ENCODE peak calls at places on chromosomes 6 and 20, in nine cellular contexts. One of them, this sample, is unnamed.

GRCh38 chr6:97665410-97665809 is 382.4 kb upstream of the MMS22L start:
- DNase-seq in endothelial cell: no peak
- DNase-seq in activated T-cell treated with anti-CD3 and anti-CD28 coated beads, Interleukin-2, amount 50 U/mL, for 72 hours: no peak
- DNase-seq in NCI-H526 treated with DMSO at 0.1 percent for 48 hours: no peak
- DNase-seq in PC-3: no peak
- DNase-seq in left cardiac atrium: no peak
- DNase-seq in stimulated activated CD8-positive, alpha-beta memory T cell treated with anti-CD3 and anti-CD28 coated beads, Interleukin-2, amount 100 ng/mL, for 1 hour: no peak
- DNase-seq in NCI-H1105 treated with DMSO at 0.1 percent for 48 hours: no peak
- DNase-seq in GM19239: no peak
- DNase-seq in this sample: no peak

GRCh38 chr6:40582892-40583291 is 4.3 kb downstream of the LRFN2 start:
- DNase-seq in endothelial cell: no peak
- DNase-seq in activated T-cell treated with anti-CD3 and anti-CD28 coated beads, Interleukin-2, amount 50 U/mL, for 72 hours: no peak
- DNase-seq in NCI-H526 treated with DMSO at 0.1 percent for 48 hours: no peak
- DNase-seq in PC-3: no peak
- DNase-seq in left cardiac atrium: no peak
- DNase-seq in stimulated activated CD8-positive, alpha-beta memory T cell treated with anti-CD3 and anti-CD28 coated beads, Interleukin-2, amount 100 ng/mL, for 1 hour: no peak
- DNase-seq in NCI-H1105 treated with DMSO at 0.1 percent for 48 hours: no peak
- DNase-seq in GM19239: no peak
- DNase-seq in this sample: peak

GRCh38 chr6:53837875-53838806 is 43.3 kb downstream of the LRRC1 start:
- DNase-seq in endothelial cell: no peak
- DNase-seq in activated T-cell treated with anti-CD3 and anti-CD28 coated beads, Interleukin-2, amount 50 U/mL, for 72 hours: no peak
- DNase-seq in NCI-H526 treated with DMSO at 0.1 percent for 48 hours: peak
- DNase-seq in PC-3: no peak
- DNase-seq in left cardiac atrium: no peak
- DNase-seq in stimulated activated CD8-positive, alpha-beta memory T cell treated with anti-CD3 and anti-CD28 coated beads, Interleukin-2, amount 100 ng/mL, for 1 hour: no peak
- DNase-seq in NCI-H1105 treated with DMSO at 0.1 percent for 48 hours: peak
- DNase-seq in GM19239: no peak
- DNase-seq in this sample: no peak

GRCh38 chr20:51337126-51337805 is 205.3 kb downstream of the NFATC2 start:
- DNase-seq in endothelial cell: no peak
- DNase-seq in activated T-cell treated with anti-CD3 and anti-CD28 coated beads, Interleukin-2, amount 50 U/mL, for 72 hours: no peak
- DNase-seq in NCI-H526 treated with DMSO at 0.1 percent for 48 hours: no peak
- DNase-seq in PC-3: no peak
- DNase-seq in left cardiac atrium: no peak
- DNase-seq in stimulated activated CD8-positive, alpha-beta memory T cell treated with anti-CD3 and anti-CD28 coated beads, Interleukin-2, amount 100 ng/mL, for 1 hour: no peak
- DNase-seq in NCI-H1105 treated with DMSO at 0.1 percent for 48 hours: no peak
- DNase-seq in GM19239: no peak
- DNase-seq in this sample: no peak

GRCh38 chr6:70381436-70381786 is 31.9 kb upstream of the FAM135A start:
- DNase-seq in endothelial cell: no peak
- DNase-seq in activated T-cell treated with anti-CD3 and anti-CD28 coated beads, Interleukin-2, amount 50 U/mL, for 72 hours: no peak
- DNase-seq in NCI-H526 treated with DMSO at 0.1 percent for 48 hours: no peak
- DNase-seq in PC-3: no peak
- DNase-seq in left cardiac atrium: no peak
- DNase-seq in stimulated activated CD8-positive, alpha-beta memory T cell treated with anti-CD3 and anti-CD28 coated beads, Interleukin-2, amount 100 ng/mL, for 1 hour: no peak
- DNase-seq in NCI-H1105 treated with DMSO at 0.1 percent for 48 hours: no peak
- DNase-seq in GM19239: no peak
- DNase-seq in this sample: peak

GRCh38 chr6:109094351-109095035 is at the start of gene SESN1:
- DNase-seq in endothelial cell: peak
- DNase-seq in activated T-cell treated with anti-CD3 and anti-CD28 coated beads, Interleukin-2, amount 50 U/mL, for 72 hours: peak
- DNase-seq in NCI-H526 treated with DMSO at 0.1 percent for 48 hours: peak
- DNase-seq in PC-3: peak
- DNase-seq in left cardiac atrium: peak
- DNase-seq in stimulated activated CD8-positive, alpha-beta memory T cell treated with anti-CD3 and anti-CD28 coated beads, Interleukin-2, amount 100 ng/mL, for 1 hour: peak
- DNase-seq in NCI-H1105 treated with DMSO at 0.1 percent for 48 hours: peak
- DNase-seq in GM19239: peak
- DNase-seq in this sample: peak

GRCh38 chr20:12130781-12131180 is 213.1 kb downstream of the BTBD3 start:
- DNase-seq in endothelial cell: no peak
- DNase-seq in activated T-cell treated with anti-CD3 and anti-CD28 coated beads, Interleukin-2, amount 50 U/mL, for 72 hours: no peak
- DNase-seq in NCI-H526 treated with DMSO at 0.1 percent for 48 hours: no peak
- DNase-seq in PC-3: no peak
- DNase-seq in left cardiac atrium: no peak
- DNase-seq in stimulated activated CD8-positive, alpha-beta memory T cell treated with anti-CD3 and anti-CD28 coated beads, Interleukin-2, amount 100 ng/mL, for 1 hour: no peak
- DNase-seq in NCI-H1105 treated with DMSO at 0.1 percent for 48 hours: no peak
- DNase-seq in GM19239: no peak
- DNase-seq in this sample: no peak

GRCh38 chr20:20699144-20699543 is 13.3 kb downstream of the RALGAPA2 start:
- DNase-seq in endothelial cell: no peak
- DNase-seq in activated T-cell treated with anti-CD3 and anti-CD28 coated beads, Interleukin-2, amount 50 U/mL, for 72 hours: no peak
- DNase-seq in NCI-H526 treated with DMSO at 0.1 percent for 48 hours: no peak
- DNase-seq in PC-3: peak
- DNase-seq in left cardiac atrium: no peak
- DNase-seq in stimulated activated CD8-positive, alpha-beta memory T cell treated with anti-CD3 and anti-CD28 coated beads, Interleukin-2, amount 100 ng/mL, for 1 hour: no peak
- DNase-seq in NCI-H1105 treated with DMSO at 0.1 percent for 48 hours: no peak
- DNase-seq in GM19239: no peak
- DNase-seq in this sample: no peak

GRCh38 chr6:167227984-167228383 is 63.1 kb upstream of the UNC93A start:
- DNase-seq in endothelial cell: no peak
- DNase-seq in activated T-cell treated with anti-CD3 and anti-CD28 coated beads, Interleukin-2, amount 50 U/mL, for 72 hours: no peak
- DNase-seq in NCI-H526 treated with DMSO at 0.1 percent for 48 hours: no peak
- DNase-seq in PC-3: no peak
- DNase-seq in left cardiac atrium: no peak
- DNase-seq in stimulated activated CD8-positive, alpha-beta memory T cell treated with anti-CD3 and anti-CD28 coated beads, Interleukin-2, amount 100 ng/mL, for 1 hour: no peak
- DNase-seq in NCI-H1105 treated with DMSO at 0.1 percent for 48 hours: no peak
- DNase-seq in GM19239: no peak
- DNase-seq in this sample: no peak